ENCODE peak calls at places on chromosome 19, in ten cellular contexts. X is Caki2; I is CD4-positive, alpha-beta memory T cell; R is GM04503; A is ELR; Y is DND-41; M is ascending aorta; V is AG04450; Q is activated CD4-positive, alpha-beta memory T cell treated with anti-CD3 and anti-CD28 coated beads, Interleukin-2, amount 10 ng/mL, durations not matched to agents 7 days and 5 days; F is naive B cell. E is an unnamed sample.

GRCh38 chr19:6032381-6032780 is 54.4 kb upstream of the RANBP3 start:
- DNase-seq in Y (no peak), M (no peak), A (no peak), V (no peak), I (no peak), Q (no peak), X (no peak), R (no peak), F (no peak), E (no peak)

GRCh38 chr19:38690832-38691231 is 43.4 kb downstream of the ACTN4 start:
- DNase-seq in A (peak), Q (no peak), X (no peak), F (no peak), Y (no peak), I (no peak), M (no peak), R (no peak), V (no peak), E (no peak)

GRCh38 chr19:540867-541637 is 2.8 kb upstream of the GZMM start:
- DNase-seq in Y (no peak), M (no peak), R (no peak), Q (no peak), A (no peak), X (no peak), I (no peak), F (no peak), V (no peak), E (no peak)

GRCh38 chr19:55145241-55145640 is 3.8 kb downstream of the TNNT1 start:
- DNase-seq in Q (no peak), F (no peak), R (no peak), Y (no peak), M (no peak), X (no peak), V (no peak), A (no peak), I (no peak), E (no peak)

GRCh38 chr19:12656899-12657571 is 9.5 kb downstream of the MAN2B1 start:
- DNase-seq in A (peak), I (no peak), M (no peak), V (no peak), F (no peak), Y (peak), R (no peak), X (no peak), Q (no peak), E (no peak)

GRCh38 chr19:15216363-15216762 is 15.6 kb upstream of the NOTCH3 start:
- DNase-seq in V (no peak), M (no peak), Q (no peak), F (no peak), X (peak), R (no peak), I (no peak), Y (no peak), A (no peak), E (no peak)

GRCh38 chr19:17081672-17082630 is 6.4 kb downstream of the MYO9B start:
- DNase-seq in A (no peak), F (no peak), M (no peak), Y (no peak), Q (no peak), R (no peak), I (no peak), V (no peak), X (no peak), E (no peak)

GRCh38 chr19:34067861-34068271 is 104.4 kb upstream of the LSM14A start:
- DNase-seq in R (no peak), M (no peak), Q (no peak), X (peak), F (no peak), I (no peak), V (no peak), A (peak), Y (no peak), E (peak)

GRCh38 chr19:574658-575526 is 2.5 kb downstream of the BSG start:
- DNase-seq in I (no peak), M (no peak), F (no peak), V (no peak), R (no peak), Q (no peak), Y (no peak), X (no peak), A (peak), E (peak)

GRCh38 chr19:531753-532571 is at the start of gene CDC34:
- DNase-seq in M (no peak), X (no peak), R (no peak), Y (no peak), A (peak), I (no peak), Q (peak), F (no peak), V (no peak), E (no peak)

GRCh38 chr19:10001899-10002298 is 8.4 kb downstream of the COL5A3 start:
- DNase-seq in Y (no peak), I (no peak), Q (no peak), V (no peak), M (no peak), R (no peak), F (no peak), X (peak), A (peak), E (no peak)

GRCh38 chr19:6108721-6109633 is 1.3 kb downstream of the RFX2 start:
- DNase-seq in I (peak), F (peak), Q (peak), A (peak), R (no peak), Y (peak), X (no peak), M (no peak), V (no peak), E (peak)

GRCh38 chr19:6737873-6738725 is 719 bp upstream of the GPR108 start:
- DNase-seq in Q (peak), X (peak), F (peak), I (peak), R (peak), M (no peak), A (peak), Y (peak), V (peak), E (peak)

GRCh38 chr19:33473644-33474305 is 47.8 kb downstream of the PEPD start:
- DNase-seq in Y (no peak), V (no peak), A (peak), I (no peak), Q (no peak), F (no peak), M (no peak), X (no peak), R (peak), E (peak)

GRCh38 chr19:2136796-2137195 is 14.6 kb downstream of the AP3D1 start:
- DNase-seq in I (no peak), R (no peak), F (no peak), M (no peak), X (no peak), A (no peak), Q (no peak), Y (no peak), V (no peak), E (no peak)

GRCh38 chr19:3136684-3137055 is 837 bp downstream of the GNA15 start:
- DNase-seq in V (no peak), X (no peak), M (no peak), I (no peak), F (no peak), A (no peak), R (no peak), Y (peak), Q (no peak), E (no peak)

GRCh38 chr19:53183146-53183545 is 10.0 kb downstream of the ZNF665 start:
- DNase-seq in F (no peak), Y (no peak), I (no peak), M (no peak), R (no peak), X (peak), Q (no peak), V (no peak), A (peak), E (peak)

GRCh38 chr19:2235026-2235395 is 1.1 kb downstream of the PLEKHJ1 start:
- DNase-seq in X (no peak), Y (no peak), I (no peak), M (no peak), A (no peak), R (no peak), Q (no peak), F (no peak), V (no peak), E (no peak)

GRCh38 chr19:38252935-38253691 is 3.1 kb downstream of the PPP1R14A start:
- DNase-seq in R (no peak), Y (no peak), F (peak), I (no peak), M (peak), X (no peak), Q (no peak), V (no peak), A (no peak), E (no peak)